ENCODE peak calls at places on chromosomes 3 and 15, in ten cellular contexts. One of them, this sample, is unnamed.

GRCh38 chr15:70587896-70588567 is 175.3 kb downstream of the UACA start:
- DNase-seq in heart left ventricle: no peak
- DNase-seq in body of pancreas: no peak
- DNase-seq in adrenal gland: no peak
- DNase-seq in breast epithelium: no peak
- DNase-seq in prostate gland: no peak
- DNase-seq in Peyer's patch: no peak
- DNase-seq in A549: no peak
- DNase-seq in GM12892: no peak
- DNase-seq in stomach: no peak
- DNase-seq in this sample: no peak

GRCh38 chr3:87624860-87625259 is 348.5 kb upstream of the POU1F1 start:
- DNase-seq in GM12892: no peak
- DNase-seq in stomach: no peak
- DNase-seq in adrenal gland: no peak
- DNase-seq in body of pancreas: no peak
- DNase-seq in prostate gland: no peak
- DNase-seq in A549: no peak
- DNase-seq in Peyer's patch: no peak
- DNase-seq in heart left ventricle: no peak
- DNase-seq in breast epithelium: no peak
- DNase-seq in this sample: no peak

GRCh38 chr15:63166219-63166618 is 8.9 kb upstream of the RPS27L start:
- DNase-seq in prostate gland: no peak
- DNase-seq in A549: no peak
- DNase-seq in adrenal gland: no peak
- DNase-seq in Peyer's patch: no peak
- DNase-seq in stomach: no peak
- DNase-seq in body of pancreas: no peak
- DNase-seq in breast epithelium: no peak
- DNase-seq in GM12892: no peak
- DNase-seq in heart left ventricle: no peak
- DNase-seq in this sample: no peak

GRCh38 chr3:44476181-44476599 is 1.3 kb downstream of the ZNF445 start:
- DNase-seq in heart left ventricle: no peak
- DNase-seq in Peyer's patch: no peak
- DNase-seq in GM12892: no peak
- DNase-seq in stomach: no peak
- DNase-seq in prostate gland: no peak
- DNase-seq in A549: no peak
- DNase-seq in body of pancreas: no peak
- DNase-seq in adrenal gland: no peak
- DNase-seq in breast epithelium: no peak
- DNase-seq in this sample: no peak

GRCh38 chr3:53223025-53223424 is 32.8 kb downstream of the TKT start:
- DNase-seq in GM12892: no peak
- DNase-seq in breast epithelium: no peak
- DNase-seq in heart left ventricle: peak
- DNase-seq in Peyer's patch: no peak
- DNase-seq in A549: no peak
- DNase-seq in prostate gland: no peak
- DNase-seq in body of pancreas: no peak
- DNase-seq in stomach: no peak
- DNase-seq in adrenal gland: no peak
- DNase-seq in this sample: no peak

GRCh38 chr15:58842713-58843396 is 71.8 kb downstream of the MINDY2 start:
- DNase-seq in body of pancreas: no peak
- DNase-seq in GM12892: no peak
- DNase-seq in adrenal gland: no peak
- DNase-seq in A549: no peak
- DNase-seq in Peyer's patch: no peak
- DNase-seq in heart left ventricle: no peak
- DNase-seq in prostate gland: no peak
- DNase-seq in stomach: no peak
- DNase-seq in breast epithelium: no peak
- DNase-seq in this sample: no peak

GRCh38 chr3:134797080-134797801 is 2.2 kb downstream of the EPHB1 start:
- DNase-seq in stomach: no peak
- DNase-seq in A549: no peak
- DNase-seq in breast epithelium: no peak
- DNase-seq in prostate gland: no peak
- DNase-seq in body of pancreas: no peak
- DNase-seq in adrenal gland: no peak
- DNase-seq in GM12892: no peak
- DNase-seq in Peyer's patch: no peak
- DNase-seq in heart left ventricle: no peak
- DNase-seq in this sample: no peak

GRCh38 chr3:58565621-58566397 is 11.4 kb downstream of the FAM107A start:
- DNase-seq in body of pancreas: peak
- DNase-seq in adrenal gland: no peak
- DNase-seq in breast epithelium: no peak
- DNase-seq in prostate gland: no peak
- DNase-seq in Peyer's patch: no peak
- DNase-seq in stomach: no peak
- DNase-seq in A549: no peak
- DNase-seq in heart left ventricle: no peak
- DNase-seq in GM12892: no peak
- DNase-seq in this sample: no peak

GRCh38 chr3:43994594-43995077 is 247.1 kb upstream of the TOPAZ1 start:
- DNase-seq in stomach: no peak
- DNase-seq in breast epithelium: no peak
- DNase-seq in heart left ventricle: no peak
- DNase-seq in prostate gland: no peak
- DNase-seq in adrenal gland: no peak
- DNase-seq in GM12892: no peak
- DNase-seq in body of pancreas: no peak
- DNase-seq in A549: no peak
- DNase-seq in Peyer's patch: no peak
- DNase-seq in this sample: no peak

GRCh38 chr15:74173545-74174215 is at the start of gene ISLR:
- DNase-seq in breast epithelium: no peak
- DNase-seq in Peyer's patch: no peak
- DNase-seq in heart left ventricle: no peak
- DNase-seq in prostate gland: no peak
- DNase-seq in A549: no peak
- DNase-seq in GM12892: no peak
- DNase-seq in adrenal gland: no peak
- DNase-seq in body of pancreas: no peak
- DNase-seq in stomach: no peak
- DNase-seq in this sample: peak

GRCh38 chr15:42880121-42880520 is 40.5 kb downstream of the TTBK2 start:
- DNase-seq in prostate gland: no peak
- DNase-seq in body of pancreas: no peak
- DNase-seq in Peyer's patch: no peak
- DNase-seq in A549: no peak
- DNase-seq in adrenal gland: no peak
- DNase-seq in heart left ventricle: no peak
- DNase-seq in GM12892: no peak
- DNase-seq in breast epithelium: no peak
- DNase-seq in stomach: no peak
- DNase-seq in this sample: no peak

GRCh38 chr3:101521251-101521701 is 8.3 kb upstream of the SENP7 start:
- DNase-seq in GM12892: no peak
- DNase-seq in adrenal gland: no peak
- DNase-seq in heart left ventricle: no peak
- DNase-seq in prostate gland: no peak
- DNase-seq in stomach: no peak
- DNase-seq in breast epithelium: no peak
- DNase-seq in body of pancreas: no peak
- DNase-seq in Peyer's patch: no peak
- DNase-seq in A549: no peak
- DNase-seq in this sample: no peak

GRCh38 chr3:194745427-194746184 is 59.9 kb downstream of the FAM43A start:
- DNase-seq in GM12892: no peak
- DNase-seq in heart left ventricle: no peak
- DNase-seq in A549: no peak
- DNase-seq in prostate gland: no peak
- DNase-seq in stomach: no peak
- DNase-seq in body of pancreas: no peak
- DNase-seq in breast epithelium: no peak
- DNase-seq in adrenal gland: no peak
- DNase-seq in Peyer's patch: no peak
- DNase-seq in this sample: no peak

GRCh38 chr15:25866251-25866650 is 3.1 kb upstream of the ATP10A start:
- DNase-seq in heart left ventricle: no peak
- DNase-seq in GM12892: no peak
- DNase-seq in prostate gland: no peak
- DNase-seq in body of pancreas: no peak
- DNase-seq in adrenal gland: no peak
- DNase-seq in breast epithelium: no peak
- DNase-seq in Peyer's patch: no peak
- DNase-seq in stomach: no peak
- DNase-seq in A549: no peak
- DNase-seq in this sample: no peak

GRCh38 chr3:195612075-195612800 is 28.5 kb upstream of the APOD start:
- DNase-seq in body of pancreas: peak
- DNase-seq in Peyer's patch: no peak
- DNase-seq in prostate gland: no peak
- DNase-seq in adrenal gland: no peak
- DNase-seq in breast epithelium: no peak
- DNase-seq in A549: no peak
- DNase-seq in GM12892: no peak
- DNase-seq in heart left ventricle: no peak
- DNase-seq in stomach: peak
- DNase-seq in this sample: peak

GRCh38 chr15:55916666-55917409 is 76.6 kb downstream of the NEDD4 start:
- DNase-seq in Peyer's patch: no peak
- DNase-seq in body of pancreas: no peak
- DNase-seq in GM12892: no peak
- DNase-seq in A549: no peak
- DNase-seq in stomach: no peak
- DNase-seq in prostate gland: no peak
- DNase-seq in breast epithelium: no peak
- DNase-seq in adrenal gland: no peak
- DNase-seq in heart left ventricle: no peak
- DNase-seq in this sample: no peak

GRCh38 chr3:112333002-112333385 is at the start of gene CD200:
- DNase-seq in body of pancreas: peak
- DNase-seq in stomach: peak
- DNase-seq in heart left ventricle: peak
- DNase-seq in A549: no peak
- DNase-seq in GM12892: peak
- DNase-seq in Peyer's patch: peak
- DNase-seq in adrenal gland: peak
- DNase-seq in breast epithelium: peak
- DNase-seq in prostate gland: peak
- DNase-seq in this sample: peak

GRCh38 chr3:36904641-36905040 is 40.2 kb downstream of the TRANK1 start:
- DNase-seq in stomach: no peak
- DNase-seq in GM12892: no peak
- DNase-seq in body of pancreas: peak
- DNase-seq in A549: no peak
- DNase-seq in breast epithelium: no peak
- DNase-seq in prostate gland: no peak
- DNase-seq in heart left ventricle: peak
- DNase-seq in Peyer's patch: no peak
- DNase-seq in adrenal gland: no peak
- DNase-seq in this sample: no peak

GRCh38 chr3:43181202-43181910 is 75.5 kb upstream of the POMGNT2 start:
- DNase-seq in GM12892: no peak
- DNase-seq in body of pancreas: no peak
- DNase-seq in A549: no peak
- DNase-seq in heart left ventricle: no peak
- DNase-seq in adrenal gland: no peak
- DNase-seq in prostate gland: no peak
- DNase-seq in breast epithelium: no peak
- DNase-seq in stomach: no peak
- DNase-seq in Peyer's patch: peak
- DNase-seq in this sample: no peak

GRCh38 chr3:66107855-66108254 is 69.1 kb upstream of the MAGI1 start:
- DNase-seq in breast epithelium: no peak
- DNase-seq in stomach: no peak
- DNase-seq in GM12892: no peak
- DNase-seq in adrenal gland: no peak
- DNase-seq in prostate gland: no peak
- DNase-seq in heart left ventricle: no peak
- DNase-seq in body of pancreas: no peak
- DNase-seq in A549: no peak
- DNase-seq in Peyer's patch: no peak
- DNase-seq in this sample: no peak

GRCh38 chr15:50181206-50181982 is 602 bp upstream of the SLC27A2 start:
- DNase-seq in Peyer's patch: no peak
- DNase-seq in prostate gland: no peak
- DNase-seq in heart left ventricle: no peak
- DNase-seq in adrenal gland: no peak
- DNase-seq in breast epithelium: no peak
- DNase-seq in stomach: no peak
- DNase-seq in body of pancreas: peak
- DNase-seq in GM12892: no peak
- DNase-seq in A549: no peak
- DNase-seq in this sample: no peak

GRCh38 chr3:50365080-50365841 is 5.9 kb upstream of the TMEM115 start:
- DNase-seq in GM12892: peak
- DNase-seq in heart left ventricle: peak
- DNase-seq in stomach: peak
- DNase-seq in A549: no peak
- DNase-seq in breast epithelium: peak
- DNase-seq in body of pancreas: peak
- DNase-seq in Peyer's patch: peak
- DNase-seq in adrenal gland: peak
- DNase-seq in prostate gland: peak
- DNase-seq in this sample: peak
- TF ChIP-seq POLR2A in GM12892: no peak
- TF ChIP-seq POLR2A in heart left ventricle: no peak
- TF ChIP-seq POLR2A in stomach: no peak
- TF ChIP-seq POLR2A in A549: no peak
- TF ChIP-seq POLR2A in breast epithelium: no peak
- TF ChIP-seq POLR2A in body of pancreas: peak
- TF ChIP-seq POLR2A in Peyer's patch: peak
- TF ChIP-seq POLR2A in adrenal gland: peak
- TF ChIP-seq POLR2A in prostate gland: peak
- TF ChIP-seq POLR2A in this sample: no peak

GRCh38 chr3:113746955-113747718 is at the start of gene ATP6V1A:
- DNase-seq in stomach: peak
- DNase-seq in A549: peak
- DNase-seq in body of pancreas: peak
- DNase-seq in breast epithelium: peak
- DNase-seq in heart left ventricle: peak
- DNase-seq in Peyer's patch: peak
- DNase-seq in GM12892: peak
- DNase-seq in adrenal gland: peak
- DNase-seq in prostate gland: peak
- DNase-seq in this sample: peak
- TF ChIP-seq POLR2A in stomach: no peak
- TF ChIP-seq POLR2A in A549: no peak
- TF ChIP-seq POLR2A in body of pancreas: peak
- TF ChIP-seq POLR2A in breast epithelium: no peak
- TF ChIP-seq POLR2A in heart left ventricle: no peak
- TF ChIP-seq POLR2A in Peyer's patch: peak
- TF ChIP-seq POLR2A in GM12892: peak
- TF ChIP-seq POLR2A in adrenal gland: peak
- TF ChIP-seq POLR2A in prostate gland: peak
- TF ChIP-seq POLR2A in this sample: no peak

GRCh38 chr3:23945903-23946751 is 1.0 kb downstream of the NR1D2 start:
- DNase-seq in Peyer's patch: peak
- DNase-seq in breast epithelium: peak
- DNase-seq in stomach: peak
- DNase-seq in adrenal gland: peak
- DNase-seq in heart left ventricle: peak
- DNase-seq in body of pancreas: peak
- DNase-seq in A549: peak
- DNase-seq in GM12892: peak
- DNase-seq in prostate gland: peak
- DNase-seq in this sample: peak
- TF ChIP-seq POLR2A in Peyer's patch: no peak
- TF ChIP-seq POLR2A in breast epithelium: peak
- TF ChIP-seq POLR2A in stomach: peak
- TF ChIP-seq POLR2A in adrenal gland: peak
- TF ChIP-seq POLR2A in heart left ventricle: no peak
- TF ChIP-seq POLR2A in body of pancreas: peak
- TF ChIP-seq POLR2A in A549: no peak
- TF ChIP-seq POLR2A in GM12892: peak
- TF ChIP-seq POLR2A in prostate gland: peak
- TF ChIP-seq POLR2A in this sample: no peak

GRCh38 chr3:16801698-16802097 is 83.1 kb upstream of the PLCL2 start:
- DNase-seq in A549: no peak
- DNase-seq in stomach: no peak
- DNase-seq in adrenal gland: no peak
- DNase-seq in Peyer's patch: no peak
- DNase-seq in prostate gland: no peak
- DNase-seq in breast epithelium: no peak
- DNase-seq in GM12892: no peak
- DNase-seq in heart left ventricle: no peak
- DNase-seq in body of pancreas: peak
- DNase-seq in this sample: no peak
- TF ChIP-seq POLR2A in A549: no peak
- TF ChIP-seq POLR2A in stomach: no peak
- TF ChIP-seq POLR2A in adrenal gland: no peak
- TF ChIP-seq POLR2A in Peyer's patch: no peak
- TF ChIP-seq POLR2A in prostate gland: no peak
- TF ChIP-seq POLR2A in breast epithelium: no peak
- TF ChIP-seq POLR2A in GM12892: no peak
- TF ChIP-seq POLR2A in heart left ventricle: no peak
- TF ChIP-seq POLR2A in body of pancreas: no peak
- TF ChIP-seq POLR2A in this sample: no peak

This sample was measured in sigmoid colon.